ENCODE peak calls at places on chromosomes 2 and 18, in ten cellular contexts. I is right cardiac atrium; X is natural killer cell treated with Interleukin-12 subunit alpha and Interleukin-12 subunit beta and Interleukin-15 and Interleukin-18, amount 100 ng/mL, for 72 hours; L is left lobe of liver; Q is pancreas; B is stimulated activated effector memory CD8-positive, alpha-beta T cell treated with anti-CD3 and anti-CD28 coated beads, Interleukin-12 subunit alpha, Interleukin-12 subunit beta, amount 100 ng/mL, for 72 hours; G is aorta; D is gastroesophageal sphincter; T is psoas muscle; F is HCT116. W is an unnamed sample.

GRCh38 chr2:97761192-97761591 is 47.8 kb downstream of the ZAP70 start:
- ATAC-seq in I (peak), X (peak), L (no peak), Q (no peak), B (peak), G (no peak), D (no peak), T (no peak), F (no peak), W (no peak)

GRCh38 chr2:74464406-74464805 is 776 bp downstream of the MOGS start:
- ATAC-seq in I (peak), X (no peak), L (peak), Q (peak), B (no peak), G (no peak), D (no peak), T (peak), F (peak), W (peak)

GRCh38 chr2:191946471-191947182 is 99.7 kb upstream of the CAVIN2 start:
- ATAC-seq in I (no peak), X (no peak), L (no peak), Q (no peak), B (no peak), G (no peak), D (no peak), T (no peak), F (no peak), W (no peak)

GRCh38 chr2:47501374-47502200 is 98.6 kb downstream of the MSH2 start:
- ATAC-seq in I (no peak), X (peak), L (no peak), Q (no peak), B (peak), G (no peak), D (no peak), T (no peak), F (no peak), W (no peak)

GRCh38 chr18:59660976-59661743 is 36.1 kb downstream of the CCBE1 start:
- ATAC-seq in I (no peak), X (no peak), L (no peak), Q (no peak), B (no peak), G (no peak), D (no peak), T (no peak), F (no peak), W (no peak)

GRCh38 chr2:25421289-25421688 is 79.6 kb upstream of the DNMT3A start:
- ATAC-seq in I (no peak), X (no peak), L (peak), Q (no peak), B (no peak), G (no peak), D (no peak), T (no peak), F (no peak), W (no peak)

GRCh38 chr2:10863837-10864236 is 47.9 kb upstream of the KCNF1 start:
- ATAC-seq in I (no peak), X (peak), L (peak), Q (peak), B (peak), G (no peak), D (no peak), T (no peak), F (no peak), W (peak)

GRCh38 chr2:71801969-71802368 is 345.7 kb downstream of the CYP26B1 start:
- ATAC-seq in I (peak), X (no peak), L (peak), Q (peak), B (no peak), G (peak), D (peak), T (peak), F (peak), W (no peak)

GRCh38 chr2:45932278-45932975 is 281.0 kb downstream of the PRKCE start:
- ATAC-seq in I (no peak), X (no peak), L (no peak), Q (no peak), B (peak), G (no peak), D (no peak), T (no peak), F (no peak), W (no peak)